ENCODE peak calls at places on chromosomes 12 and 14, in nine cellular contexts. A, E, S, I, W, P, G, U and B are unnamed samples. For H3K27me3, the result is how much of the 10 kb centered on the place peaks cover.

GRCh38 chr14:74515891-74516412 is 22.4 kb downstream of the ISCA2 start:
- DNase-seq in A (no peak), E (no peak), S (no peak), I (no peak), W (no peak), P (peak), G (no peak), U (no peak), B (no peak)

GRCh38 chr14:100037351-100037750 is 27.9 kb upstream of the EVL start:
- DNase-seq in A (no peak), E (no peak), S (no peak), I (no peak), W (no peak), P (no peak), G (peak), U (no peak), B (no peak)

GRCh38 chr14:45491914-45492313 is 238.9 kb upstream of the MIS18BP1 start:
- DNase-seq in A (no peak), E (no peak), S (no peak), I (no peak), W (no peak), P (no peak), G (no peak), U (no peak), B (no peak)

GRCh38 chr12:127150479-127150878 is 1116.5 kb upstream of the TMEM132C start:
- DNase-seq in A (no peak), E (no peak), S (no peak), I (no peak), W (no peak), P (no peak), G (no peak), U (no peak), B (no peak)

GRCh38 chr12:104309446-104309993 is 6.0 kb downstream of the EID3 start:
- DNase-seq in A (no peak), E (no peak), S (no peak), I (no peak), W (no peak), P (no peak), G (no peak), U (no peak), B (no peak)

GRCh38 chr14:96351986-96352385 is 11.2 kb downstream of the ATG2B start:
- DNase-seq in A (no peak), E (no peak), S (no peak), I (no peak), W (no peak), P (no peak), G (peak), U (no peak), B (no peak)

GRCh38 chr12:43942379-43942778 is 106.5 kb downstream of the TMEM117 start:
- DNase-seq in A (no peak), E (no peak), S (no peak), I (no peak), W (no peak), P (no peak), G (no peak), U (no peak), B (no peak)

GRCh38 chr12:89863332-89863938 is 154.8 kb upstream of the ATP2B1 start:
- DNase-seq in A (no peak), E (peak), S (no peak), I (no peak), W (no peak), P (no peak), G (no peak), U (peak), B (no peak)

GRCh38 chr12:12776261-12776660 is 9.2 kb upstream of the APOLD1 start:
- DNase-seq in A (no peak), E (no peak), S (no peak), I (no peak), W (no peak), P (no peak), G (no peak), U (no peak), B (no peak)

GRCh38 chr12:114976361-114976760 is 292.4 kb upstream of the TBX3 start:
- DNase-seq in A (no peak), E (no peak), S (no peak), I (no peak), W (no peak), P (no peak), G (peak), U (no peak), B (no peak)

GRCh38 chr14:68405959-68406358 is 386.9 kb downstream of the ZFP36L1 start:
- DNase-seq in A (no peak), E (no peak), S (no peak), I (no peak), W (no peak), P (no peak), G (peak), U (peak), B (no peak)

GRCh38 chr12:99824900-99825562 is 159.7 kb downstream of the ANKS1B start:
- DNase-seq in A (no peak), E (no peak), S (no peak), I (no peak), W (no peak), P (peak), G (no peak), U (no peak), B (no peak)

GRCh38 chr14:30681752-30682355 is 59.7 kb downstream of the SCFD1 start:
- DNase-seq in A (no peak), E (no peak), S (no peak), I (peak), W (peak), P (no peak), G (peak), U (peak), B (no peak)

GRCh38 chr14:23559010-23559920 is 3.2 kb downstream of the THTPA start:
- DNase-seq in A (peak), E (peak), S (no peak), I (no peak), W (peak), P (peak), G (peak), U (peak), B (no peak)

GRCh38 chr14:98269533-98269932 is 1002.5 kb downstream of the BCL11B start:
- DNase-seq in A (no peak), E (no peak), S (no peak), I (no peak), W (no peak), P (no peak), G (no peak), U (no peak), B (no peak)

GRCh38 chr12:105485321-105485910 is 154.9 kb downstream of the C12orf75 start:
- DNase-seq in A (peak), E (no peak), S (peak), I (no peak), W (no peak), P (peak), G (peak), U (no peak), B (no peak)

GRCh38 chr12:110590806-110591326 is 7.7 kb upstream of the PPTC7 start:
- DNase-seq in A (no peak), E (no peak), S (no peak), I (no peak), W (no peak), P (no peak), G (peak), U (peak), B (no peak)

GRCh38 chr14:36941783-36942521 is 230.5 kb downstream of the SLC25A21 start:
- DNase-seq in A (no peak), E (no peak), S (peak), I (peak), W (peak), P (peak), G (peak), U (peak), B (peak)

GRCh38 chr14:96042218-96042930 is 3.2 kb downstream of the C14orf132 start:
- DNase-seq in A (peak), E (no peak), S (no peak), I (no peak), W (no peak), P (no peak), G (peak), U (no peak), B (no peak)

GRCh38 chr14:94559638-94560290 is 1.5 kb upstream of the SERPINA4 start:
- DNase-seq in A (no peak), E (no peak), S (no peak), I (no peak), W (no peak), P (peak), G (no peak), U (no peak), B (no peak)

GRCh38 chr14:35335388-35336092 is 43.4 kb downstream of the PSMA6 start:
- DNase-seq in A (no peak), E (no peak), S (no peak), I (no peak), W (no peak), P (peak), G (no peak), U (no peak), B (peak)

GRCh38 chr12:22935090-22935489 is 310.1 kb downstream of the ETNK1 start:
- DNase-seq in A (no peak), E (no peak), S (no peak), I (no peak), W (no peak), P (no peak), G (peak), U (no peak), B (no peak)

GRCh38 chr12:47509398-47509851 is 196.4 kb downstream of the RPAP3 start:
- DNase-seq in A (peak), E (no peak), S (no peak), I (no peak), W (no peak), P (no peak), G (peak), U (no peak), B (no peak)

GRCh38 chr12:4275869-4276253 is 2.3 kb downstream of the CCND2 start:
- DNase-seq in A (no peak), E (no peak), S (no peak), I (no peak), W (peak), P (no peak), G (no peak), U (no peak), B (no peak)

DNA sequence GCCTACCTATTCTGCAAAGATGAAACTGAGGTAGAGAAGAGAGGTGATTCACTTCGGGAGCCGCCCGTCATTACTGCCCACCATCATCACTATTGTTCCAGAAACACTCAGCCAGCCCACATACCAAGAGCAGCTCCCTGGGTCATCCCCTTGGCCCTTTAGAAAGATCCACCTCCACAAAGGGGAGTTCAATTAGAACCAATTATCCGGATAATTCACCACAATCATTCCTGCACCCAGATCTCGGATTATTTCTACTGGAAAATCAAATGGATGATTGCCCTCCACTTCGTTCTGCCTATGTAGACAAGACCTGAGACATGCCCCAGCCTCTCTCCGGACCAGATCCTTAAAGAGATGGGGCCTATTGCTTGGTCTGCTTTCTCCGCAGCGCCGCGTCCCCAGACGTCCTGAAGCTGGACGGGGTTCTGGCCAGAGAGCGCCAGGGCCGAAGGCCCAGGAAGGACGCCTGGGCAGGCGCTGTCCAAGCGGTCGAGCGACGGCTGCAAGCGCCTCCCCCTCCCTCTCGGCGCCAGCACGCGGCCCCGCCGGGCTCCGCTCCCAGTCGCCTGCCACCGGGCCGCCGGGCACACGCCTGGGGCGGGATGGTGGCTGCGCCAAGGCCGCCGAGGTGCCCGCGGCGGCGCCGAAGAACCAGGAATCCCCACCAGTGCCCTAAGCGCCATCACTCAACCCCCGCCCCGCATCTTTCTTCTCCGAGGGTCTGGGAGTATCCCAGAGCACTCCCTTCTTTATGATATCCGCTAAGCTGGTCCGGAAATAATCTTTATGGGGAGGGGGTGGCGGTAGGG is 1.3 kb upstream of the ASCL1 start:
- DNase-seq in A (no peak), E (no peak), S (no peak), I (no peak), W (peak), P (no peak), G (peak), U (no peak), B (no peak)
- H3K27me3 ChIP-seq in A (under half), E (under half), S (under half), I (under half), W (half or more), P (under half), G (half or more), U (under half), B (half or more)

DNA sequence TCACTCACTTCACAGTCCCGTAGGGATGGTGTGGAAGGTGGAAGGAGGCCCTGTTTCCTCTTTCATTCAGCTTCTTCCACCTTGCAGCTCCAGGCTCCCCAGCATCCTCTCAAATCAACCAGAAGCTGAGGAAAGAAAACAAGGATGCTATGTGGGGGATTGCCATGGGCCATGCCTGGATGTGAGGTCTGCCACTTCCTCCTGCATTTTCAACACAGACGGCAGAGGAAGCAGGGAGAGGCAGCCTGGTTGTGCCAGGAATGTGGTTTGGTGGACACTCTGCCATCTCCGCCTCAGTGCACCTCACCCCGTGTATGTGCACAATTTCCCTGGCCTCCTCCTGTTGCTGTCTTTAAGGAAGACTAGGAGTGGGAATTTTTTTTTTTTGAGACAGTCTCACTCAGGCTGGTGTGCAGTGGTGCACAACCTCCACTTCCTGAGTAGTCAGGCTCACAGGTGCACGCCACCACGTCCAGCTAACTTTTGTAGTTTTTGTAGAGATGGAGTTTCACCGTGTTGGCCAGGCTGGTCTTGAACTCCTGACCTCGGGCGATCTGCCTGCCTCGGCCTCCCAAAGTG is 99.2 kb downstream of the SLC15A4 start:
- DNase-seq in A (no peak), E (no peak), S (no peak), I (no peak), W (no peak), P (no peak), G (no peak), U (no peak), B (no peak)
- H3K27me3 ChIP-seq in A (under half), E (under half), S (under half), I (under half), W (under half), P (under half), G (under half), U (under half), B (under half)

DNA sequence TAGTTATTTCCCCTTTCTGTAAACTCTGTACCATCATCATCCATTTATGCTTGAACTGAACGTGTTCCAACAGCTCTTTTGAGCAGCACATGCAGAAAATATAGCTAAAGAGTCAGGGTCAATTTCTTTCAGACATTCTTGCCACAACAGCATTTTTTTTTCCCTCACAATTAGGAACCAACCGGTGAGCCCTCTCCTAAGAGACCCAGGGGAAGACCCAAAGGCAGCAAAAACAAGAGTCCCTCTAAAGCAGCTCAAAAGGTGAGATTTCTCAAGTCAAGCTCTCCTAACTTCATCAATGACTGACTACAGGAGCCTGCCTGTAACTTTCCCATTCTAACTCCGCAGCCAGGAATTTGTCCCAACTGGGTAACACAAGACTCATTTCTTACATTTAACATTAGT is 3.5 kb downstream of the HMGA2 start:
- DNase-seq in A (no peak), E (no peak), S (no peak), I (no peak), W (peak), P (no peak), G (peak), U (no peak), B (no peak)
- H3K27me3 ChIP-seq in A (under half), E (under half), S (under half), I (under half), W (under half), P (under half), G (under half), U (under half), B (half or more)

DNA sequence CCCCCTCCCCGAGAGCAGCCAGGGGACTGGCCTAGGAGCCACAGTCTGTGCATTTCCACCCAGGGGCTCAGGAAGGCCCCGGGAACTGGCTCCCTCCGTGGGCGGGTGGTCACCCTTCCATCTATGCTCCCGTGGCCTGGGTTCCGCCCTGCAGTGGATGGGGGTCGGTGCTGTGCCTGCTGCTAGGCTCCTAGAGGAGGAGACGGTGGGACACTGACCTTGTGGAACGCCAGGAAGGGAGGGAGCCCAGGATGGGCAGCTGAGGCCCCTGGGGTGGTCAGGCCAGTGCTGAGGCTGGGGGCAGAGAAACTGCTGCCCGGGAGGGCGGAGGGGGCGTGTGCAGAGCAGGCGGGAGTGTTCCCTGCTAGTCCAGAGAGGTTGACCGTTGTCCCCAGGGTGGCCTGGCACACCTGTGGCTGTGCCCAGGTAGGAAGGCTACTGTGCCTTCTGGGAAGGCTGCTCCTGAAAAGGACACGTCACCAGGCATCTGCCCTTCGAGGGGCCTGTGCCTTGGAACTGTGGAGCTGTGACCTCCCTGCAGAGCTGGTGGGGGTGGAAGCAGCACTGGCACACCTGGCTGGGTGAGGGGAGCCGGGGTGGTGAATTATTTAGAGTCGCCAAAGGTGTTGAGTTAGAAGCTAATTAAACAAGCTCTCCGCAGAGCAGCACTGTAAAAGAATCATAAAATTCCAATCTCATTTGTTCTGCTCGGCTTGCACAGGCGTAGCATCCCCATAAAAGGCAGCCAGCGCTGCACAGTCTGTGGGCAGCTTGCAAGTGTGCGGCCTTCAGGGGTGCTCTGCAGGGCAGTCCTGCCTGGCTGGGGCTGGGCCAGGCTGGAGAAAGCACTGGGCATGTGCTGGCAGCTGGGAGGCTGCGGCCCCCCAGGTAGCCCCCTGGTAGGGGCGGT is 145.1 kb downstream of the KIF26A start:
- DNase-seq in A (no peak), E (no peak), S (no peak), I (no peak), W (peak), P (peak), G (no peak), U (no peak), B (peak)
- H3K27me3 ChIP-seq in A (under half), E (under half), S (under half), I (under half), W (under half), P (under half), G (under half), U (under half), B (under half)